ENCODE peak calls at places on chromosomes 4 and X, in six cellular contexts. C, M, U, B, P and W are unnamed samples.

GRCh38 chr4:2330119-2331042 is 68.5 kb upstream of the MXD4 start:
- DNase-seq in C (no peak), M (peak), U (no peak), B (no peak), P (peak), W (no peak)

GRCh38 chrX:137290011-137290410 is 256.2 kb upstream of the GPR101 start:
- DNase-seq in C (no peak), M (no peak), U (no peak), B (no peak), P (no peak), W (no peak)

GRCh38 chr4:8762951-8763735 is 108.5 kb downstream of the HMX1 start:
- DNase-seq in C (no peak), M (no peak), U (no peak), B (no peak), P (no peak), W (no peak)

GRCh38 chr4:53855886-53856260 is 208.5 kb downstream of the CHIC2 start:
- DNase-seq in C (no peak), M (peak), U (no peak), B (no peak), P (peak), W (no peak)

GRCh38 chrX:44946771-44947170 is 73.8 kb downstream of the KDM6A start:
- DNase-seq in C (no peak), M (peak), U (no peak), B (no peak), P (peak), W (no peak)

GRCh38 chrX:45847966-45848365 is 647.3 kb upstream of the DIPK2B start:
- DNase-seq in C (no peak), M (peak), U (no peak), B (no peak), P (no peak), W (no peak)

GRCh38 chr4:186587416-186588018 is 32.1 kb upstream of the MTNR1A start:
- DNase-seq in C (peak), M (peak), U (peak), B (no peak), P (peak), W (peak)

GRCh38 chr4:123449362-123449761 is 52.8 kb downstream of the SPRY1 start:
- DNase-seq in C (no peak), M (peak), U (no peak), B (no peak), P (peak), W (no peak)

GRCh38 chrX:31524182-31524581 is 452.3 kb upstream of the FTHL17 start:
- DNase-seq in C (no peak), M (no peak), U (peak), B (no peak), P (peak), W (peak)

GRCh38 chr4:40825014-40825838 is 75.5 kb downstream of the NSUN7 start:
- DNase-seq in C (no peak), M (no peak), U (no peak), B (no peak), P (no peak), W (no peak)

GRCh38 chrX:120564925-120565324 is 4.2 kb upstream of the CUL4B start:
- DNase-seq in C (no peak), M (no peak), U (no peak), B (no peak), P (no peak), W (no peak)

GRCh38 chr4:85747871-85748491 is 273.0 kb downstream of the ARHGAP24 start:
- DNase-seq in C (peak), M (peak), U (peak), B (peak), P (peak), W (peak)

GRCh38 chr4:138037716-138038115 is 204.4 kb downstream of the SLC7A11 start:
- DNase-seq in C (no peak), M (peak), U (no peak), B (no peak), P (peak), W (no peak)

GRCh38 chrX:150211988-150212387 is 151.1 kb upstream of the MAMLD1 start:
- DNase-seq in C (no peak), M (peak), U (no peak), B (no peak), P (peak), W (no peak)

GRCh38 chrX:107729558-107730297 is 45.9 kb downstream of the TSC22D3 start:
- DNase-seq in C (no peak), M (no peak), U (no peak), B (no peak), P (no peak), W (no peak)